ENCODE peak calls at places on chromosome 16, in six cellular contexts. H is right cardiac atrium, G is fibroblast of lung, K is AG04450, F is ovary, U is body of pancreas. S is an unnamed sample.

GRCh38 chr16:31273676-31274075 is 13.9 kb downstream of the ITGAM start:
- DNase-seq in H (no peak), G (no peak), K (no peak), F (no peak), U (no peak), S (no peak)

GRCh38 chr16:65618931-65619330 is 497.1 kb upstream of the CDH11 start:
- DNase-seq in H (no peak), G (no peak), K (no peak), F (no peak), U (no peak), S (no peak)

GRCh38 chr16:88478115-88478514 is 25.0 kb downstream of the ZFPM1 start:
- DNase-seq in H (no peak), G (no peak), K (no peak), F (no peak), U (no peak), S (no peak)

GRCh38 chr16:1424028-1424427 is 3.5 kb upstream of the UQCC4 start:
- DNase-seq in H (no peak), G (no peak), K (no peak), F (no peak), U (no peak), S (no peak)

GRCh38 chr16:70257391-70257790 is 5.7 kb upstream of the EXOSC6 start:
- DNase-seq in H (no peak), G (peak; percentile 46), K (no peak), F (no peak), U (no peak), S (no peak)

GRCh38 chr16:33877-34707 is 19.3 kb downstream of the POLR3K start:
- DNase-seq in H (no peak), G (no peak), K (no peak), F (no peak), U (no peak), S (no peak)

GRCh38 chr16:65123846-65124513 is 2.1 kb upstream of the CDH11 start:
- DNase-seq in H (peak; percentile 15), G (no peak), K (no peak), F (no peak), U (no peak), S (no peak)

GRCh38 chr16:74817851-74818250 is 43.2 kb upstream of the FA2H start:
- DNase-seq in H (no peak), G (no peak), K (no peak), F (no peak), U (no peak), S (no peak)

GRCh38 chr16:56356276-56357241 is 68.8 kb downstream of the AMFR start:
- DNase-seq in H (peak; percentile 83), G (peak; percentile 84), K (peak; percentile 70), F (peak; percentile 77), U (peak; percentile 87), S (peak; percentile 44)

GRCh38 chr16:82514262-82514661 is 112.5 kb upstream of the CDH13 start:
- DNase-seq in H (no peak), G (no peak), K (no peak), F (no peak), U (no peak), S (no peak)

GRCh38 chr16:70710422-70711210 is 24.8 kb upstream of the MTSS2 start:
- DNase-seq in H (no peak), G (no peak), K (no peak), F (no peak), U (no peak), S (no peak)

GRCh38 chr16:17367932-17368331 is 102.8 kb downstream of the XYLT1 start:
- DNase-seq in H (no peak), G (peak; percentile 85), K (no peak), F (peak; percentile 43), U (no peak), S (peak; percentile 76)

GRCh38 chr16:66928702-66929388 is 3.5 kb upstream of the RRAD start:
- DNase-seq in H (no peak), G (no peak), K (no peak), F (no peak), U (no peak), S (no peak)

GRCh38 chr16:51276335-51276734 is 125.3 kb upstream of the SALL1 start:
- DNase-seq in H (no peak), G (no peak), K (no peak), F (no peak), U (no peak), S (no peak)

GRCh38 chr16:15466886-15467781 is 32.7 kb downstream of the BMERB1 start:
- DNase-seq in H (no peak), G (no peak), K (no peak), F (no peak), U (no peak), S (no peak)

GRCh38 chr16:11396241-11397048 is 51.2 kb downstream of the RMI2 start:
- DNase-seq in H (peak; percentile 71), G (peak; percentile 40), K (peak; percentile 27), F (peak; percentile 81), U (peak; percentile 76), S (no peak)

GRCh38 chr16:67645397-67646121 is 615 bp downstream of the CARMIL2 start:
- DNase-seq in H (no peak), G (no peak), K (no peak), F (peak; percentile 18), U (no peak), S (no peak)

GRCh38 chr16:73228649-73229048 is 180.7 kb upstream of the ZFHX3 start:
- DNase-seq in H (peak; percentile 27), G (peak; percentile 93), K (peak; percentile 81), F (no peak), U (no peak), S (peak; percentile 24)

GRCh38 chr16:27208081-27208692 is 4.9 kb downstream of the KDM8 start:
- DNase-seq in H (no peak), G (no peak), K (no peak), F (no peak), U (peak; percentile 60), S (no peak)

GRCh38 chr16:57795431-57795878 is 6.8 kb downstream of the KIFC3 start:
- DNase-seq in H (no peak), G (peak; percentile 49), K (no peak), F (no peak), U (peak; percentile 82), S (no peak)

GRCh38 chr16:14202697-14203096 is 131.6 kb downstream of the MRTFB start:
- DNase-seq in H (no peak), G (peak; percentile 27), K (no peak), F (no peak), U (no peak), S (no peak)

GRCh38 chr16:47519996-47520679 is 59.0 kb downstream of the PHKB start:
- DNase-seq in H (no peak), G (no peak), K (no peak), F (no peak), U (peak; percentile 6), S (no peak)

GRCh38 chr16:53372942-53373871 is 61.1 kb upstream of the RBL2 start:
- DNase-seq in H (no peak), G (no peak), K (no peak), F (no peak), U (peak; percentile 89), S (no peak)

GRCh38 chr16:55437627-55438026 is 41.4 kb upstream of the MMP2 start:
- DNase-seq in H (no peak), G (peak; percentile 25), K (no peak), F (no peak), U (no peak), S (peak; percentile 0)

GRCh38 chr16:78789556-78789955 is 690.1 kb downstream of the WWOX start:
- DNase-seq in H (no peak), G (no peak), K (no peak), F (no peak), U (no peak), S (no peak)

GRCh38 chr16:68084504-68085258 is 489 bp upstream of the NFATC3 start:
- DNase-seq in H (peak; percentile 92), G (peak; percentile 72), K (no peak), F (peak; percentile 86), U (peak; percentile 77), S (no peak)

DNA sequence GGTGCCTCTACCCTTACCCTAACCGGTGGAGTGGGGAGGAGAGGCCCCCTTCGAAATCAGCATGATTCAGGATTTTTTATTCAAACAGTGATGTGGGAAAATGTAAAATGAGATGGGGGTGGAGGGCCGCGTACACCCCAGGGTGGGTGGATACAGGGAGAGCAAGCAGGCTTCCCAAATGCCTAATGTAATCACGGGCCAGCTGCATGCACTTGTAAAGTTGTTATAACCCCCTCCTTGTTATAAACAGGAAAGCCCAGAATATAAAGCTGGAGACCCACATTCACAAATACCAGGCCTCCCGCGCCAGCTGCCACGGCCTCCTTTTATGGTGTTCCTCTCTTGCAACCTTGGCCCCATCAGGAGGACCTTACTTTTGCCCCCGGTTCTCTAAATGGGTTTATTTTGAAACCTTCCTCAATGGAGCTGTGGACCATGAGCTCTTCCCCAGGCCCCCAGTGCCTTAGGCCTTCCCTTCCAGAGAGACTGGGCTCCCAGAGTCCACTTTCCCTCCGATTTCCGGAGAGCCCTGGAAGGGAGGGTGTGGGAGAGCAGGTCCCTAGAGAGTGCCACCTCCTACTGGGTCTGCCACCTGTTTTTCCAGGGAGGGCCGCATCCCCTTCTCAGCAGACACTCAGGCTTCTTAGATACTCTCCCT is 906 bp upstream of the FOXL1 start:
- DNase-seq in H (no peak), G (peak; percentile 80), K (peak; percentile 93), F (no peak), U (no peak), S (no peak)
- H3K4me3 ChIP-seq in H (no peak overlapping the region), G (peak overlapping the region; percentile 74), K (peak overlapping the region; percentile 76), F (no peak overlapping the region), U (no peak overlapping the region), S (peak overlapping the region; percentile 60)

GRCh38 chr16:29860218-29860617 is 2.8 kb downstream of the CDIPT start:
- DNase-seq in H (peak; percentile 73), G (no peak), K (no peak), F (no peak), U (no peak), S (no peak)

GRCh38 chr16:29862383-29862883 is 593 bp downstream of the CDIPT start:
- DNase-seq in H (no peak), G (no peak), K (no peak), F (no peak), U (peak; percentile 52), S (no peak)

GRCh38 chr16:29862884-29863668 is at the start of gene CDIPT:
- DNase-seq in H (peak; percentile 95), G (peak; percentile 97), K (peak; percentile 93), F (peak; percentile 93), U (peak; percentile 96), S (peak; percentile 90)

GRCh38 chr16:29864205-29864604 is 1.2 kb upstream of the CDIPT start:
- DNase-seq in H (no peak), G (no peak), K (no peak), F (no peak), U (no peak), S (no peak)

DNA sequence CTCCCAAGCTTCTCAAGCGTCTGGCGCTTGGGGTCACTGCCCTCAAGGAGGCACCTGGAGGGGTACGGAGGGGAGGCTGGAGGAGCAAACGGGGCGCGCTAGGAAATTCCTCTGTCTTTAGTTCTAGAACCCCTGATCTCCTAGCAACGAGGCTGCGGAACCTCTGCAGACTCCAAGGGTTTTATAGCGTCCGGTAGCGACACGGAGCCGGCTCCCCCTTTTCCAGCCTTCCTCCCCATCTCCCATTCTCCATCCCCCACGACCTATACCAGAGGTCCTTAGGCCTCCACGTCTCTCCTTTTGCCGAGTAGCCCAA is 601 bp upstream of the CDIPT start:
- DNase-seq in H (no peak), G (no peak), K (no peak), F (no peak), U (no peak), S (no peak)
- H3K4me3 ChIP-seq in H (peak overlapping the region; percentile 4), G (peak overlapping the region; percentile 9), K (peak overlapping the region; percentile 45), F (no peak overlapping the region), U (no peak overlapping the region), S (peak overlapping the region; percentile 84)

GRCh38 chr16:86574646-86575045 is 3.7 kb upstream of the FOXL1 start:
- DNase-seq in H (no peak), G (no peak), K (no peak), F (no peak), U (no peak), S (no peak)
- H3K4me3 ChIP-seq in H (no peak overlapping the region), G (no peak overlapping the region), K (no peak overlapping the region), F (no peak overlapping the region), U (no peak overlapping the region), S (no peak overlapping the region)

GRCh38 chr16:29876578-29877249 is 13.7 kb upstream of the CDIPT start:
- DNase-seq in H (no peak), G (no peak), K (no peak), F (no peak), U (no peak), S (no peak)
- H3K4me3 ChIP-seq in H (no peak overlapping the region), G (no peak overlapping the region), K (peak overlapping the region; percentile 44), F (no peak overlapping the region), U (no peak overlapping the region), S (peak overlapping the region; percentile 5)

S was measured in skeletal muscle cell.